ENCODE peak calls at places on chromosomes 2 and 18, in five cellular contexts. U is stomach, F is H1, B is Peyer's patch, O is spleen. I is an unnamed sample.

GRCh38 chr2:33146112-33146511 is 199.4 kb downstream of the LTBP1 start:
- DNase-seq in F (no peak), O (no peak), B (no peak), U (no peak), I (no peak)

GRCh38 chr2:156562136-156562535 is 126.0 kb downstream of the GPD2 start:
- DNase-seq in B (no peak), F (no peak), O (no peak), U (no peak), I (no peak)

GRCh38 chr2:215711484-215712034 is 275.7 kb upstream of the FN1 start:
- DNase-seq in O (no peak), F (no peak), U (no peak), B (no peak), I (no peak)

GRCh38 chr2:9779572-9780264 is 63.6 kb upstream of the TAF1B start:
- DNase-seq in U (no peak), B (peak; percentile 45), O (no peak), F (no peak), I (no peak)

GRCh38 chr2:96633641-96634040 is 4.5 kb downstream of the KANSL3 start:
- DNase-seq in O (no peak), U (no peak), F (no peak), B (no peak), I (no peak)

GRCh38 chr2:236865052-236865451 is 220.6 kb upstream of the COPS8 start:
- DNase-seq in B (no peak), U (no peak), O (no peak), F (no peak), I (no peak)

GRCh38 chr2:7077660-7078278 is 160.6 kb downstream of the RNF144A start:
- DNase-seq in F (no peak), B (no peak), U (no peak), O (no peak), I (no peak)

GRCh38 chr2:127906206-127906926 is 20.6 kb upstream of the AMMECR1L start:
- DNase-seq in U (no peak), O (peak; percentile 57), B (no peak), F (no peak), I (no peak)

GRCh38 chr18:58266291-58266690 is 222.3 kb downstream of the NEDD4L start:
- DNase-seq in U (no peak), B (no peak), F (no peak), O (no peak), I (no peak)

GRCh38 chr2:191539068-191539467 is 138.9 kb upstream of the NABP1 start:
- DNase-seq in U (no peak), B (no peak), O (no peak), F (no peak), I (no peak)

GRCh38 chr2:67476808-67477790 is 80.0 kb downstream of the ETAA1 start:
- DNase-seq in O (no peak), B (no peak), F (no peak), U (no peak), I (no peak)

GRCh38 chr2:85873679-85874078 is 15.1 kb downstream of the ST3GAL5 start:
- DNase-seq in U (no peak), O (no peak), B (no peak), F (no peak), I (no peak)

GRCh38 chr2:64454316-64455030 is 511 bp downstream of the LGALSL start:
- DNase-seq in B (peak; percentile 43), U (peak; percentile 65), O (peak; percentile 90), F (no peak), I (no peak)
- TF ChIP-seq POLR2A in B (no peak), U (no peak), O (no peak), F (no peak), I (no peak)

GRCh38 chr2:213147550-213147949 is 3.9 kb downstream of the IKZF2 start:
- DNase-seq in F (no peak), O (no peak), B (no peak), U (no peak), I (no peak)

GRCh38 chr2:213149949-213150314 is 1.5 kb downstream of the IKZF2 start:
- DNase-seq in B (no peak), F (no peak), O (no peak), U (no peak), I (no peak)

GRCh38 chr2:213150315-213150951 is 979 bp downstream of the IKZF2 start:
- DNase-seq in F (no peak), U (no peak), O (no peak), B (peak; percentile 18), I (no peak)

GRCh38 chr2:213148572-213149331 is 2.7 kb downstream of the IKZF2 start:
- DNase-seq in B (no peak), O (no peak), U (no peak), F (no peak), I (no peak)

DNA sequence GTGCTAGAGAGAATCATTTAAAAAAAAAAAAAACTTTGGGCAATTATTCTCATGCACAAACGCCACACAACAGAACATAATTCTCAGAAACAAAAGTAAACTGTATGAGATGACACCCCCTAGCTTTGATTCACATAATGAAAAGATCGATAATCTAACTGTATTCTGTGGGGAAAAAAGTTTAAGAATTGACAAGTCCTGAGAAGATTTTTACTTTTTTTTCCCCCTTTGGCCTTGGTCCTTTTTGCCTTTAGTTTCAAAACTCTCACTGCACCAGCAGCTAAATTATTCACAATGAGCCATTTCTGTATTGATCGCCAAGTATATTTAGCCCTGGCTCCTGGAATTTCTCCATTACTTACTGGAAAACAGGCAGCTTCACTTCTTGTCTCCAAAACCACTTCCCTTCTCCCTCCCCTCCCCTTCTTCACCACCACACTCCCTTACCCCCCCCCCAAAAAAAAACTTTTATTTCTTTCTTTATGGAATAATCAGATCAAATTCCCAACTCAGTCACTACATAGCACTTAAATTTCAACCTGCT is 2.0 kb downstream of the IKZF2 start:
- DNase-seq in U (no peak), B (no peak), O (no peak), F (no peak), I (no peak)
- H3K4me3 ChIP-seq in U (peak overlapping the region; percentile 80), B (peak overlapping the region; percentile 74), O (peak overlapping the region; percentile 93), F (peak overlapping the region; percentile 52), I (peak overlapping the region; percentile 85)

DNA sequence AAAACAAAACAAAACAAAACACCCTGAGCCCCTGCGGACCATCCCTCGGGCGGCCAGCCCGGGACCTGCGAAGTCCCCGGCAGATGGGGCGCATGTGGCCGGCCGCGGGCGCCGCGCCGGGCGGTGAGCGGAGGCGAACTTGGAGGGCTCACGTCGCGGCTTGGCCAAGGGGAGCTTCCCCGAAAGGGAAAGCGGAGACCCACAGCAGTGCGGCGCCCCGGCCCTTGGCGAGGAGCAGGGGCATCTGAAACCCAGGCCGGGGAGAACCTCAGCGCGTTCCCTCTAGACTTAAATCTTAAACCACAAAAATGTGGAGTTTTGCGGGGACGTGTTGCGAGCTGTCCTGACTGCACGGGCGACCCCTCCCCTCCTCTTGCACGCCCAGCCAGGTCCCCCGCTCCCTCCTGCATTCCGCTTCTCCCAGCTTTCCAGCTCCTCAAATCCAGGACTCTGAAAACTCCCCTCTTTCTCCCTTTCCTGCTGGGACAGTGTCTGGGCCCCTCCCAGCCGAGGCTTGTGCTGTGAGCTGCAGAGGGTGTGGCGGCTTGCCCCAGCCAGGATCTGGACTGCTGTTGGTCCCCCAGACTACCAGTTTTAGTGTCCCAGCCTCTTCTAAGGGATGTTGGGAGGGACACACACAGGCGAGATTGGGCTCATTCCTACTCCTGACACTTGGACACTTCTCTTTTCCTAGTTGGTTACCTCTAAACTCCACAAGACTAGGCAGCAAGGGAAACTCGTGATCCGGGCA is 1.3 kb downstream of the FMNL2 start:
- DNase-seq in B (no peak), F (no peak), U (peak; percentile 58), O (peak; percentile 83), I (no peak)
- H3K27ac ChIP-seq in B (peak overlapping the region; percentile 71), F (no peak overlapping the region), U (peak overlapping the region; percentile 85), O (peak overlapping the region; percentile 58), I (peak overlapping the region; percentile 79)

GRCh38 chr18:74382481-74382880 is 66.8 kb downstream of the C18orf63 start:
- DNase-seq in B (no peak), F (no peak), O (no peak), U (no peak), I (no peak)
- TF ChIP-seq POLR2A in B (no peak), F (no peak), O (no peak), U (no peak), I (no peak)

DNA sequence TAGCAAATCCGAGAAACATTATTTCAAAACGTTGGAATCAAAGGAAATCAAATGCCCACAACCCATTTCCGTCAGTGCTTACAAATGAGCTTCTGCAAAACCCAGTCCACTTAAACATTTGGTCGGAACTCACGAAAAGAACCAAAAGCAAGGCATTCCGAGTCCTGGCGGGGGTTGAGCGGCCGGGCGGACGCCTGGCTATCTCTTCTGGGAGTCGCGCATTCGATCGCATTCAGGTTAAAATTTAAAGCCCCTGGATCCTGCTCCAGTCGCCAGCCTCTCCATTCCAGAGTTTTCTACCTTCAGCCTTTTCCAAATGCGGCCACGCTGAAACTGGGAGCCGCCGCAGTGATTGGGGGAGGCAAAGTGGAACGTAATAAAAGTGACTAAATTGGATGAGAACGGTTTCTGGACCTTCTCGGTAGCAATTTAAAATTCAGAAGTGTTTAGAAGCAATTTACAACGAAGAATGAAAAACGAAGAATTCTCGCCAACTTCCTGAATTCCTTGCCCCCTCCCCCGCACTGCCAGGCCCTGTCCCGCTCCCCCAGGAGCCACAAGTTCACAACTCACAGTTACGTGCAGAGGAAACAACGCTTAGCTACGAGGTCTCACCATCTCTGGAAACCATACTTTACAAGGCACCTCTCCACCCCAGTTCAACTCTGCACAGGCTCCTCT is 1.8 kb upstream of the GATA6 start:
- DNase-seq in B (no peak), F (no peak), O (no peak), U (no peak), I (no peak)
- H3K4me3 ChIP-seq in B (peak overlapping the region; percentile 87), F (no peak overlapping the region), O (peak overlapping the region; percentile 86), U (peak overlapping the region; percentile 89), I (peak overlapping the region; percentile 89)

GRCh38 chr18:3409811-3410210 is 40.2 kb upstream of the TGIF1 start:
- DNase-seq in F (no peak), B (no peak), U (no peak), O (no peak), I (no peak)
- H3K27ac ChIP-seq in F (no peak overlapping the region), B (no peak overlapping the region), U (no peak overlapping the region), O (no peak overlapping the region), I (no peak overlapping the region)

GRCh38 chr2:113181491-113182051 is 7.8 kb downstream of the PSD4 start:
- DNase-seq in O (peak; percentile 74), B (no peak), U (peak; percentile 59), F (no peak), I (no peak)
- TF ChIP-seq POLR2A in O (no peak), B (no peak), U (no peak), F (no peak), I (no peak)

GRCh38 chr18:36724591-36725001 is 104.2 kb downstream of the TPGS2 start:
- DNase-seq in B (no peak), U (no peak), O (no peak), F (no peak), I (no peak)
- H3K4me3 ChIP-seq in B (peak overlapping the region; percentile 17), U (peak overlapping the region; percentile 10), O (no peak overlapping the region), F (no peak overlapping the region), I (peak overlapping the region; percentile 26)

I was measured in esophagus squamous epithelium.